ENCODE peak calls at places on chromosomes 12 and 14, in seven cellular contexts. V, Z, D, Y, F, C and R are unnamed samples.

GRCh38 chr14:103257211-103257962 is 76.7 kb upstream of the EIF5 start:
- DNase-seq in V (no peak), Z (no peak), D (no peak), Y (no peak), F (no peak), C (peak), R (no peak)

GRCh38 chr12:57803317-57803893 is 15.1 kb downstream of the AVIL start:
- DNase-seq in V (peak), Z (peak), D (peak), Y (peak), F (peak), C (peak), R (no peak)

GRCh38 chr12:91533366-91533765 is 350.7 kb upstream of the DCN start:
- DNase-seq in V (no peak), Z (no peak), D (no peak), Y (no peak), F (no peak), C (no peak), R (no peak)

GRCh38 chr12:47851303-47851952 is 31.7 kb upstream of the HDAC7 start:
- DNase-seq in V (no peak), Z (no peak), D (no peak), Y (no peak), F (no peak), C (no peak), R (no peak)

GRCh38 chr14:92939699-92940098 is 16.7 kb downstream of the CHGA start:
- DNase-seq in V (no peak), Z (no peak), D (no peak), Y (no peak), F (no peak), C (no peak), R (no peak)

GRCh38 chr14:104930526-104931322 is 6.0 kb downstream of the PLD4 start:
- DNase-seq in V (no peak), Z (no peak), D (no peak), Y (no peak), F (no peak), C (no peak), R (no peak)

GRCh38 chr12:1630081-1630826 is 1.2 kb downstream of the WNT5B start:
- DNase-seq in V (peak), Z (peak), D (peak), Y (peak), F (peak), C (peak), R (no peak)

GRCh38 chr14:39182770-39183684 is 8.0 kb downstream of the PNN start:
- DNase-seq in V (no peak), Z (no peak), D (no peak), Y (no peak), F (no peak), C (peak), R (no peak)

GRCh38 chr12:12964255-12964654 is 12.3 kb upstream of the GPRC5D start:
- DNase-seq in V (no peak), Z (no peak), D (no peak), Y (no peak), F (no peak), C (no peak), R (no peak)

GRCh38 chr14:104094709-104095425 is 9.4 kb downstream of the ASPG start:
- DNase-seq in V (peak), Z (peak), D (peak), Y (peak), F (peak), C (peak), R (no peak)

GRCh38 chr14:51780741-51781140 is 79.7 kb upstream of the GNG2 start:
- DNase-seq in V (no peak), Z (no peak), D (no peak), Y (no peak), F (no peak), C (peak), R (no peak)

GRCh38 chr14:33916663-33917565 is 34.0 kb downstream of the EGLN3 start:
- DNase-seq in V (no peak), Z (no peak), D (peak), Y (no peak), F (no peak), C (peak), R (no peak)

GRCh38 chr14:35218963-35219362 is 73.2 kb upstream of the PSMA6 start:
- DNase-seq in V (no peak), Z (no peak), D (no peak), Y (no peak), F (no peak), C (no peak), R (no peak)

GRCh38 chr12:120453977-120454376 is 7.7 kb downstream of the GATC start:
- DNase-seq in V (no peak), Z (no peak), D (peak), Y (no peak), F (peak), C (peak), R (no peak)

GRCh38 chr12:125519026-125519651 is 453.9 kb downstream of the AACS start:
- DNase-seq in V (no peak), Z (peak), D (no peak), Y (no peak), F (no peak), C (no peak), R (no peak)

GRCh38 chr14:21987937-21988336 is 314.3 kb upstream of the OR4E1 start:
- DNase-seq in V (no peak), Z (no peak), D (peak), Y (no peak), F (peak), C (peak), R (no peak)

GRCh38 chr12:131471946-131472732 is 238.8 kb upstream of the SFSWAP start:
- DNase-seq in V (no peak), Z (no peak), D (no peak), Y (no peak), F (no peak), C (no peak), R (no peak)

GRCh38 chr12:113939867-113940266 is 26.3 kb downstream of the RBM19 start:
- DNase-seq in V (no peak), Z (no peak), D (no peak), Y (no peak), F (no peak), C (no peak), R (no peak)

GRCh38 chr12:125330645-125331341 is 265.6 kb downstream of the AACS start:
- DNase-seq in V (peak), Z (peak), D (peak), Y (peak), F (peak), C (peak), R (no peak)

GRCh38 chr14:61222388-61222787 is 58.8 kb downstream of the TMEM30B start:
- DNase-seq in V (no peak), Z (no peak), D (no peak), Y (no peak), F (no peak), C (no peak), R (no peak)

GRCh38 chr14:94009767-94010166 is 12.7 kb downstream of the CCDC197 start:
- DNase-seq in V (no peak), Z (no peak), D (no peak), Y (no peak), F (no peak), C (peak), R (no peak)

GRCh38 chr12:3834774-3835173 is 38.4 kb downstream of the PARP11 start:
- DNase-seq in V (no peak), Z (no peak), D (no peak), Y (no peak), F (no peak), C (no peak), R (no peak)

GRCh38 chr14:64937821-64938193 is 4.7 kb downstream of the GPX2 start:
- DNase-seq in V (no peak), Z (no peak), D (peak), Y (no peak), F (no peak), C (peak), R (no peak)

GRCh38 chr12:89525002-89525823 is 617 bp upstream of the GALNT4 start:
- DNase-seq in V (peak), Z (peak), D (peak), Y (peak), F (peak), C (peak), R (no peak)

GRCh38 chr12:122963928-122964240 is 2.4 kb downstream of the ABCB9 start:
- DNase-seq in V (peak), Z (no peak), D (no peak), Y (peak), F (no peak), C (no peak), R (no peak)

DNA sequence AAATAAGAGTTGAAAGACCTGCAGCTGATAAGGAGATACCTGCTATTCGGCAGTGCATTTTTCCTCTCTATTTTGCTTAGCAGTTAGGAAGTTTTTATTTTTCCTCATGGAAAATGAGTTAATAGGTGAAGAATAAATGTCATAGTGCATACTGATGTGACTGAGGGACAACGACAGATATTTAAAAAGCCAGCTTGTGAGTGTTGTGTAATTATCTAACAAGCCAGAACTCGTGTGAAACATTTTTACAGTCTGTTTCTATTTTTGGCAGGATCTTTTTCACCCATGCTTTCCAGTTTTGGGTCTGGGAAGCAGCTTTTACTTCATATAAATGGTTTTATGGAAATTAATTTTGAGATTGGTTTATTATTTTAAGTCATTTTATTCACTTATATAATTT is 2.9 kb downstream of the FBXO34 start:
- DNase-seq in V (no peak), Z (no peak), D (no peak), Y (no peak), F (no peak), C (no peak), R (no peak)
- H3K4me3 ChIP-seq in V (no peak), Z (no peak), D (no peak), Y (peak), F (no peak), C (peak), R (peak)

GRCh38 chr14:68623307-68623706 is 169.6 kb downstream of the ZFP36L1 start:
- DNase-seq in V (no peak), Z (no peak), D (no peak), Y (no peak), F (no peak), C (no peak), R (no peak)
- H3K27ac ChIP-seq in V (no peak), Z (no peak), D (peak), Y (no peak), F (no peak), C (no peak), R (no peak)

GRCh38 chr12:103571286-103571685 is 15.8 kb upstream of the STAB2 start:
- DNase-seq in V (no peak), Z (peak), D (no peak), Y (peak), F (no peak), C (no peak), R (no peak)
- H3K4me3 ChIP-seq in V (no peak), Z (no peak), D (no peak), Y (no peak), F (no peak), C (no peak), R (no peak)

DNA sequence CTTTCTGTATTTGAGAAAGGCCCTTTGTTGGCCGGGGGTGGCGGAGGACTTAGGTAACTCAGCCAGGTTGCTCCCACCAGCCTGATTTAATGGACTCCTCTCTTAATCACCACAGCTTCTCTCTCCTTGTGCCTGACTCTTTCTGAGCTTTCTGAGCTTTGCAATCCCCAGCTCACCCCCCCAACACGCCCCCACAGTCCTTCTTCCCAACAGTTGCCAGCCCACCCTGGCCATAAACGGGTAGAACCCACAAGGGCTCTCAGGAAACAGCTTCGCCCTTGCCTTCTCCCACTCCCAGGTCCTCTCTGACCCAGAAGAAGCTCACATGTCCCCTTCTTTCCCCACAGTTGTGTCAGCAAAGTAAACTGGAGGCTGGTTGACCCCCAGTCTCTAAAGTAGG is 33.0 kb downstream of the ZFP36L1 start:
- DNase-seq in V (no peak), Z (no peak), D (no peak), Y (no peak), F (no peak), C (no peak), R (no peak)
- H3K27ac ChIP-seq in V (peak), Z (no peak), D (peak), Y (no peak), F (no peak), C (no peak), R (no peak)